ENCODE peak calls at places on chromosomes 11 and 22, in nine cellular contexts. N is body of pancreas; U is NCI-H510A treated with DMSO at 0.1 percent for 48 hours; B is NCI-H1105; E is skeletal muscle cell; Y is stimulated activated CD4-positive, alpha-beta T cell treated with anti-CD3 and anti-CD28 coated beads, Interleukin-4, amount 100 ng/mL, for 24 hours; W is MCF 10A; F is activated CD8-positive, alpha-beta memory T cell treated with anti-CD3 and anti-CD28 coated beads for 1 hour; Z is EL. I is an unnamed sample.

GRCh38 chr11:110878513-110878912 is 166.3 kb upstream of the ARHGAP20 start:
- DNase-seq in Y (no peak), E (peak; percentile 59), B (no peak), N (no peak), W (no peak), Z (no peak), F (no peak), U (no peak), I (no peak)

GRCh38 chr22:41831828-41832552 is 915 bp upstream of the SREBF2 start:
- DNase-seq in B (no peak), W (no peak), F (no peak), N (no peak), U (no peak), Z (no peak), E (no peak), Y (no peak), I (no peak)

GRCh38 chr11:353315-353857 is 15.9 kb upstream of the B4GALNT4 start:
- DNase-seq in B (no peak), U (no peak), N (peak; percentile 89), F (no peak), W (peak; percentile 57), Z (peak; percentile 65), E (peak; percentile 68), Y (no peak), I (no peak)

GRCh38 chr22:45425101-45425500 is 11.6 kb downstream of the RIBC2 start:
- DNase-seq in U (no peak), F (no peak), Z (no peak), Y (no peak), B (no peak), N (no peak), E (no peak), W (no peak), I (no peak)

GRCh38 chr11:104152941-104153340 is 11.0 kb downstream of the PDGFD start:
- DNase-seq in Y (no peak), F (no peak), N (no peak), W (no peak), B (no peak), E (no peak), Z (no peak), U (peak; percentile 84), I (no peak)

GRCh38 chr11:28245131-28245530 is 136.9 kb downstream of the METTL15 start:
- DNase-seq in Z (peak; percentile 26), U (no peak), B (no peak), F (no peak), E (no peak), W (no peak), N (no peak), Y (no peak), I (no peak)

GRCh38 chr22:37175414-37176144 is 12.5 kb downstream of the C1QTNF6 start:
- DNase-seq in E (no peak), W (peak; percentile 57), Y (no peak), Z (no peak), N (no peak), U (no peak), B (no peak), F (no peak), I (no peak)

GRCh38 chr11:112526699-112527410 is 266.2 kb upstream of the PLET1 start:
- DNase-seq in Z (peak; percentile 58), W (peak; percentile 45), F (no peak), N (no peak), B (no peak), E (no peak), Y (peak; percentile 12), U (no peak), I (peak; percentile 16)

GRCh38 chr11:79074547-79074946 is 366.3 kb downstream of the TENM4 start:
- DNase-seq in U (no peak), E (no peak), F (no peak), Y (no peak), N (no peak), Z (no peak), W (no peak), B (no peak), I (no peak)

GRCh38 chr11:19777342-19778102 is 64.9 kb downstream of the NAV2 start:
- DNase-seq in W (peak; percentile 63), E (peak; percentile 53), F (no peak), B (no peak), Z (peak; percentile 70), U (no peak), N (peak; percentile 48), Y (no peak), I (peak; percentile 7)

GRCh38 chr22:43000441-43001175 is 14.3 kb downstream of the PACSIN2 start:
- DNase-seq in B (no peak), U (no peak), Z (peak; percentile 59), Y (peak; percentile 69), E (no peak), W (no peak), N (no peak), F (no peak), I (peak; percentile 43)

GRCh38 chr22:23246982-23247766 is 66.9 kb downstream of the BCR start:
- DNase-seq in Y (no peak), N (no peak), E (no peak), W (no peak), Z (no peak), F (no peak), B (no peak), U (peak; percentile 52), I (no peak)

GRCh38 chr22:32754413-32755041 is 47.0 kb upstream of the TIMP3 start:
- DNase-seq in U (no peak), E (no peak), F (no peak), W (peak; percentile 60), Z (peak; percentile 78), Y (no peak), N (no peak), B (no peak), I (no peak)

GRCh38 chr11:33674035-33674814 is 26.4 kb downstream of the C11orf91 start:
- DNase-seq in N (no peak), B (no peak), W (no peak), U (no peak), Y (no peak), E (peak; percentile 56), Z (peak; percentile 89), F (no peak), I (no peak)

GRCh38 chr11:128365044-128365443 is 222.3 kb downstream of the ETS1 start:
- DNase-seq in F (no peak), U (no peak), B (no peak), N (no peak), E (no peak), Y (no peak), W (peak; percentile 71), Z (peak; percentile 66), I (no peak)

GRCh38 chr11:109184376-109184775 is 237.6 kb upstream of the C11orf87 start:
- DNase-seq in B (no peak), E (no peak), N (no peak), U (no peak), Y (no peak), Z (no peak), W (no peak), F (no peak), I (no peak)

GRCh38 chr11:35420371-35420770 is 1.0 kb upstream of the SLC1A2 start:
- DNase-seq in Z (no peak), W (no peak), B (no peak), N (no peak), U (no peak), F (no peak), E (no peak), Y (no peak), I (no peak)